ENCODE peak calls at places on chromosome 1, in four cellular contexts. One of them, this sample, is unnamed.

GRCh38 chr1:2194319-2194897 is at the start of gene FAAP20:
- DNase-seq in SK-MEL-5: peak
- DNase-seq in GM04503: no peak
- DNase-seq in neural progenitor cell: peak
- DNase-seq in this sample: peak

GRCh38 chr1:14969006-14969405 is 184.5 kb upstream of the TMEM51 start:
- DNase-seq in SK-MEL-5: peak
- DNase-seq in GM04503: no peak
- DNase-seq in neural progenitor cell: peak
- DNase-seq in this sample: no peak

GRCh38 chr1:22696610-22697009 is 14.0 kb upstream of the EPHB2 start:
- DNase-seq in SK-MEL-5: no peak
- DNase-seq in GM04503: no peak
- DNase-seq in neural progenitor cell: no peak
- DNase-seq in this sample: no peak

GRCh38 chr1:109890115-109890953 is 20.3 kb upstream of the CSF1 start:
- DNase-seq in SK-MEL-5: no peak
- DNase-seq in GM04503: no peak
- DNase-seq in neural progenitor cell: no peak
- DNase-seq in this sample: no peak

GRCh38 chr1:31431351-31431750 is 18.3 kb downstream of the SERINC2 start:
- DNase-seq in SK-MEL-5: no peak
- DNase-seq in GM04503: no peak
- DNase-seq in neural progenitor cell: no peak
- DNase-seq in this sample: no peak

GRCh38 chr1:9311029-9311428 is 18.3 kb downstream of the SPSB1 start:
- DNase-seq in SK-MEL-5: no peak
- DNase-seq in GM04503: no peak
- DNase-seq in neural progenitor cell: no peak
- DNase-seq in this sample: no peak

GRCh38 chr1:207923561-207923960 is 12.6 kb upstream of the CD34 start:
- DNase-seq in SK-MEL-5: no peak
- DNase-seq in GM04503: no peak
- DNase-seq in neural progenitor cell: peak
- DNase-seq in this sample: peak

GRCh38 chr1:214337015-214337414 is 56.1 kb downstream of the SMYD2 start:
- DNase-seq in SK-MEL-5: no peak
- DNase-seq in GM04503: no peak
- DNase-seq in neural progenitor cell: no peak
- DNase-seq in this sample: no peak

GRCh38 chr1:226677121-226678020 is 61.7 kb downstream of the ITPKB start:
- DNase-seq in SK-MEL-5: peak
- DNase-seq in GM04503: peak
- DNase-seq in neural progenitor cell: no peak
- DNase-seq in this sample: no peak

GRCh38 chr1:79044974-79045650 is 38.6 kb upstream of the ADGRL4 start:
- DNase-seq in SK-MEL-5: peak
- DNase-seq in GM04503: no peak
- DNase-seq in neural progenitor cell: peak
- DNase-seq in this sample: peak

GRCh38 chr1:37476460-37477197 is 2.2 kb downstream of the ZC3H12A start:
- DNase-seq in SK-MEL-5: no peak
- DNase-seq in GM04503: no peak
- DNase-seq in neural progenitor cell: no peak
- DNase-seq in this sample: peak

GRCh38 chr1:173241528-173242347 is 34.6 kb upstream of the TNFSF4 start:
- DNase-seq in SK-MEL-5: no peak
- DNase-seq in GM04503: no peak
- DNase-seq in neural progenitor cell: no peak
- DNase-seq in this sample: no peak

GRCh38 chr1:231981675-231982074 is 355.1 kb downstream of the DISC1 start:
- DNase-seq in SK-MEL-5: no peak
- DNase-seq in GM04503: no peak
- DNase-seq in neural progenitor cell: no peak
- DNase-seq in this sample: no peak